ENCODE peak calls at places on chromosome X, in five cellular contexts. J is BE2C, F is testis, T is heart left ventricle, W is neural progenitor cell. A is an unnamed sample.
A peak's percentile ranks its signal among the peaks of the same experiment; 100 is the strongest.

GRCh38 chrX:10310502-10310901 is 153.7 kb downstream of the CLCN4 start:
- DNase-seq in J (peak; percentile 11), F (no peak), T (no peak), W (no peak), A (no peak)

GRCh38 chrX:77446840-77447239 is 349 bp upstream of the FGF16 start:
- DNase-seq in J (no peak), F (no peak), T (no peak), W (no peak), A (no peak)

GRCh38 chrX:10240918-10241317 is 84.1 kb downstream of the CLCN4 start:
- DNase-seq in J (no peak), F (no peak), T (no peak), W (no peak), A (no peak)

GRCh38 chrX:79506001-79506400 is 138.9 kb upstream of the ITM2A start:
- DNase-seq in J (no peak), F (no peak), T (no peak), W (no peak), A (no peak)

GRCh38 chrX:41594634-41595033 is 94.1 kb upstream of the GPR34 start:
- DNase-seq in J (no peak), F (no peak), T (no peak), W (no peak), A (no peak)

GRCh38 chrX:54615109-54615508 is 85.1 kb downstream of the GNL3L start:
- DNase-seq in J (no peak), F (no peak), T (no peak), W (no peak), A (no peak)

GRCh38 chrX:39491548-39492297 is 606.0 kb downstream of the BCOR start:
- DNase-seq in J (no peak), F (no peak), T (no peak), W (no peak), A (no peak)

GRCh38 chrX:107571296-107571998 is 56.9 kb upstream of the PRPS1 start:
- DNase-seq in J (no peak), F (no peak), T (no peak), W (no peak), A (peak; percentile 84)

GRCh38 chrX:114932550-114932949 is 84.9 kb downstream of the IL13RA2 start:
- DNase-seq in J (no peak), F (no peak), T (no peak), W (no peak), A (no peak)

GRCh38 chrX:9291666-9292065 is 173.2 kb upstream of the TBL1X start:
- DNase-seq in J (no peak), F (peak; percentile 14), T (no peak), W (peak; percentile 77), A (no peak)

GRCh38 chrX:100928660-100929613 is at the start of gene XKRX:
- DNase-seq in J (peak; percentile 21), F (peak; percentile 33), T (peak; percentile 10), W (peak; percentile 62), A (peak; percentile 38)

GRCh38 chrX:87005183-87005582 is 512.4 kb upstream of the KLHL4 start:
- DNase-seq in J (no peak), F (no peak), T (no peak), W (no peak), A (no peak)

GRCh38 chrX:153717445-153717844 is 6.7 kb downstream of the BCAP31 start:
- DNase-seq in J (no peak), F (no peak), T (no peak), W (no peak), A (no peak)

GRCh38 chrX:153769865-153770605 is 6.0 kb downstream of the PLXNB3 start:
- DNase-seq in J (no peak), F (no peak), T (no peak), W (no peak), A (no peak)

GRCh38 chrX:109714340-109714958 is 18.6 kb downstream of the ACSL4 start:
- DNase-seq in J (no peak), F (no peak), T (no peak), W (no peak), A (peak; percentile 18)

GRCh38 chrX:135973025-135973547 is 702 bp downstream of the MMGT1 start:
- DNase-seq in J (no peak), F (peak; percentile 19), T (no peak), W (no peak), A (no peak)

GRCh38 chrX:140510306-140510676 is 5.4 kb upstream of the SOX3 start:
- DNase-seq in J (no peak), F (no peak), T (no peak), W (peak; percentile 4), A (no peak)

GRCh38 chrX:128007882-128008281 is 44.3 kb downstream of the ACTRT1 start:
- DNase-seq in J (no peak), F (no peak), T (no peak), W (no peak), A (no peak)

GRCh38 chrX:79161655-79162054 is 17.2 kb downstream of the GPR174 start:
- DNase-seq in J (no peak), F (no peak), T (no peak), W (no peak), A (no peak)

GRCh38 chrX:34866636-34867035 is 76.0 kb upstream of the FAM47B start:
- DNase-seq in J (no peak), F (no peak), T (no peak), W (no peak), A (no peak)

GRCh38 chrX:136148391-136148790 is 1.1 kb downstream of the FHL1 start:
- DNase-seq in J (no peak), F (no peak), T (no peak), W (no peak), A (no peak)

GRCh38 chrX:40314070-40314469 is 216.3 kb upstream of the BCOR start:
- DNase-seq in J (no peak), F (no peak), T (no peak), W (peak; percentile 55), A (no peak)

GRCh38 chrX:128975716-128976115 is 547.6 kb downstream of the SMARCA1 start:
- DNase-seq in J (peak; percentile 36), F (peak; percentile 54), T (no peak), W (peak; percentile 68), A (peak; percentile 14)

GRCh38 chrX:57286507-57287251 is at the start of gene FAAH2:
- DNase-seq in J (no peak), F (peak; percentile 20), T (no peak), W (peak; percentile 73), A (peak; percentile 57)

GRCh38 chrX:49659771-49660170 is 36.0 kb downstream of the PAGE1 start:
- DNase-seq in J (no peak), F (no peak), T (no peak), W (no peak), A (no peak)

GRCh38 chrX:45710081-45710801 is 509.6 kb upstream of the DIPK2B start:
- DNase-seq in J (no peak), F (no peak), T (no peak), W (no peak), A (peak; percentile 71)

GRCh38 chrX:17065100-17065499 is 118.6 kb downstream of the REPS2 start:
- DNase-seq in J (no peak), F (no peak), T (no peak), W (no peak), A (no peak)
- TF ChIP-seq CTCF in J (no peak), F (no peak), T (no peak), W (no peak), A (no peak)

DNA sequence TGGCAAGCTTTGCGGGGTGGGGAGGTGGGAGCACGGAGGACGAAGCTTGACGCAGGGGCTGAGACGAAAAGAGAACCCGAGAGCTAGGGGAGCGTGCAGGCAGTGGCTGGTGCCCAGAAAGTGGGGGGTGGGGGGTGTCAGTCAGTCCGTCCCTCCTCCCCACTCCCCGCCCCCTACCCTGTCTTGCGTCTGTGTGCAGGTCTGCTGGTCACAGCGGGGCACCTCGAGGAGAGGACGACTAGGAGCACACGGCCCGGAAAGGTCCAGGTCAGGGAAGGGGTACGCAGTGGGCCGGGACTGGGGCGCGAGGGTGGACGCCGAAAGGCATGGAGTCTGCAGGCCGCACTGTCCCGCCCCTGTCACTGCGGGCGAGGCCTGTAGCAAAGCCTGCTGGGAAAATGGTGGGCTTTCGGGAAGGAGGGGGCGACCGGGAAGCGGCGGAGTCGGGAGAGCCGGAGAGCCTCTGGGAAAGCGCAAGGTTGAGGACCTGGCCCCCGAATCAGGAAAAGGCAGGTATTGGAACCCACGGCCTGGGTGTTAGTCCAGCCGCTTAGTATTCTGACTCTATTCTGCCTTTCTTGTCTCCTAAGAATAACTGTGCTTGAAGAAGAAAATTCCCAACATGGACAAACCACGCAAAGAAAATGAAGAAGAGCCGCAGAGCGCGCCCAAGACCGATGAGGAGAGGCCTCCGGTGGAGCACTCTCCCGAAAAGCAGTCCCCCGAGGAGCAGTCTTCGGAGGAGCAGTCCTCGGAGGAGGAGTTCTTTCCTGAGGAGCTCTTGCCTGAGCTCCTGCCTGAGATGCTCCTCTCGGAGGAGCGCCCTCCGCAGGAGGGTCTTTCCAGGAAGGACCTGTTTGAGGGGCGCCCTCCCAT is 758 bp downstream of the TCEAL1 start:
- DNase-seq in J (peak; percentile 73), F (peak; percentile 80), T (peak; percentile 66), W (peak; percentile 85), A (no peak)
- TF ChIP-seq CTCF in J (peak; percentile 68), F (peak; percentile 26), T (no peak), W (peak; percentile 59), A (peak; percentile 56)

GRCh38 chrX:97109730-97110129 is 226.0 kb downstream of the RPA4 start:
- DNase-seq in J (no peak), F (no peak), T (no peak), W (no peak), A (no peak)
- TF ChIP-seq CTCF in J (no peak), F (no peak), T (no peak), W (no peak), A (no peak)

GRCh38 chrX:27997641-27998040 is 16.4 kb upstream of the DCAF8L1 start:
- DNase-seq in J (no peak), F (no peak), T (no peak), W (no peak), A (no peak)
- TF ChIP-seq CTCF in J (no peak), F (no peak), T (no peak), W (no peak), A (no peak)

GRCh38 chrX:71227370-71228062 is 4.5 kb downstream of the GJB1 start:
- DNase-seq in J (no peak), F (no peak), T (no peak), W (no peak), A (no peak)
- TF ChIP-seq CTCF in J (no peak), F (no peak), T (no peak), W (peak; percentile 5), A (no peak)

GRCh38 chrX:84336646-84337045 is 148.6 kb upstream of the RPS6KA6 start:
- DNase-seq in J (no peak), F (no peak), T (no peak), W (no peak), A (no peak)

GRCh38 chrX:84340981-84341380 is 153.0 kb upstream of the RPS6KA6 start:
- DNase-seq in J (no peak), F (no peak), T (no peak), W (no peak), A (no peak)

GRCh38 chrX:84339507-84340364 is 151.7 kb upstream of the RPS6KA6 start:
- DNase-seq in J (peak; percentile 6), F (no peak), T (no peak), W (peak; percentile 38), A (peak; percentile 1)
- TF ChIP-seq CTCF in J (peak; percentile 55), F (peak; percentile 49), T (peak; percentile 54), W (peak; percentile 68), A (peak; percentile 42)

DNA sequence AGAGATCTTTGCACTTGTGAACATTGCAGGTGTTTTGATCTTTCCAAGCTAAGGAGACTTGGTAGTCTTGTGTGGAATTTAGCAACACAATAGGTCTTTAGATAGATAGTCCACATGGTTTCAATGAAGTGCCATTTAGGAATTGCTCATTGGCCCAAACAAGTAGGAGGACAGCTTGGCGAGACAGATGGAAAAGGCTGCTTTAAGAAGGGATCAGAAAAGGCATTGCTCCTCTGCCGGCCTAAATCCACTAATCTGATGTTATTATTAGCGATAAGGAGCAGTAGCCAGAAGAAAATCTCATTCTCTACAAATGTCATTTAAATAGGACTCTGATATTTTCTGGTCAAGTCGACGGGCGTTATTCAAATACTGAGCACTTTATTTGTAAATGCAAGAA is 99.7 kb downstream of the AFF2 start:
- DNase-seq in J (no peak), F (no peak), T (no peak), W (no peak), A (no peak)
- TF ChIP-seq CTCF in J (no peak), F (no peak), T (no peak), W (no peak), A (no peak)